ENCODE peak calls at places on chromosomes 4 and X, in six cellular contexts. K, B, O, S, X and U are unnamed samples.

GRCh38 chr4:173074501-173074946 is 94.1 kb upstream of the GALNT7 start:
- DNase-seq in O (no peak), K (no peak), B (no peak), X (no peak), S (no peak), U (no peak)

GRCh38 chr4:115803825-115804224 is 690.4 kb upstream of the NDST4 start:
- DNase-seq in X (no peak), B (no peak), K (no peak), O (no peak), S (no peak), U (no peak)

GRCh38 chrX:56728752-56729151 is 291 bp upstream of the NBDY start:
- DNase-seq in S (peak), K (peak), X (no peak), O (no peak), B (peak), U (peak)

GRCh38 chr4:87071401-87071800 is 136.6 kb downstream of the AFF1 start:
- DNase-seq in S (peak), O (peak), X (no peak), B (no peak), K (peak), U (no peak)

GRCh38 chr4:186858355-186858754 is 134.7 kb upstream of the FAT1 start:
- DNase-seq in X (no peak), K (no peak), O (no peak), B (no peak), S (no peak), U (no peak)

GRCh38 chr4:168880087-168880675 is 129.9 kb downstream of the CBR4 start:
- DNase-seq in B (no peak), X (no peak), O (no peak), S (no peak), K (no peak), U (no peak)

GRCh38 chrX:10579018-10579752 is 41.2 kb downstream of the MID1 start:
- DNase-seq in B (no peak), X (no peak), S (peak), K (no peak), O (no peak), U (no peak)

GRCh38 chrX:121592884-121593283 is 545.5 kb downstream of the GLUD2 start:
- DNase-seq in S (no peak), K (no peak), O (no peak), X (no peak), B (no peak), U (no peak)

GRCh38 chr4:117400039-117400835 is 314.9 kb upstream of the TRAM1L1 start:
- DNase-seq in B (no peak), X (no peak), K (no peak), O (no peak), S (no peak), U (no peak)

GRCh38 chrX:18278448-18278847 is 57.8 kb upstream of the BEND2 start:
- DNase-seq in K (no peak), O (no peak), S (no peak), X (no peak), B (no peak), U (peak)

GRCh38 chr4:19809989-19810388 is 441.7 kb upstream of the SLIT2 start:
- DNase-seq in S (no peak), K (no peak), B (no peak), O (no peak), X (no peak), U (no peak)

GRCh38 chrX:20507901-20508620 is 241.4 kb upstream of the RPS6KA3 start:
- DNase-seq in S (no peak), X (no peak), K (no peak), B (no peak), O (no peak), U (no peak)

GRCh38 chr4:2264481-2265041 is 2.7 kb upstream of the MXD4 start:
- DNase-seq in X (no peak), O (no peak), B (no peak), K (no peak), S (peak), U (no peak)

GRCh38 chr4:102632236-102632635 is 128.5 kb downstream of the MANBA start:
- DNase-seq in K (no peak), O (no peak), X (no peak), S (no peak), B (no peak), U (no peak)

GRCh38 chr4:156378053-156378665 is 424.5 kb upstream of the CTSO start:
- DNase-seq in X (peak), O (no peak), B (no peak), S (no peak), K (peak), U (peak)

GRCh38 chr4:3016839-3017410 is 53.6 kb downstream of the GRK4 start:
- DNase-seq in X (peak), K (no peak), B (no peak), O (no peak), S (no peak), U (no peak)

GRCh38 chr4:93684571-93684970 is 144.0 kb upstream of the ATOH1 start:
- DNase-seq in X (no peak), B (no peak), O (no peak), K (no peak), S (no peak), U (no peak)

GRCh38 chrX:107630031-107630689 is 1.9 kb downstream of the PRPS1 start:
- DNase-seq in K (no peak), B (no peak), O (no peak), X (no peak), S (no peak), U (no peak)

GRCh38 chr4:77015390-77015789 is 60.4 kb downstream of the CCNI start:
- DNase-seq in K (no peak), B (no peak), O (no peak), S (no peak), X (no peak), U (no peak)